ENCODE peak calls at places on chromosome 17, in six cellular contexts. I, G, Z, X, J and H are unnamed samples.

GRCh38 chr17:34533811-34534527 is 45.4 kb upstream of the TMEM132E start:
- DNase-seq in I (no peak), G (no peak), Z (no peak), X (no peak), J (no peak), H (no peak)

GRCh38 chr17:41965694-41966375 is 760 bp upstream of the CNP start:
- DNase-seq in I (peak), G (peak), Z (no peak), X (peak), J (no peak), H (peak)

GRCh38 chr17:1647802-1648581 is 1.7 kb downstream of the RILP start:
- DNase-seq in I (peak), G (peak), Z (no peak), X (peak), J (peak), H (peak)

GRCh38 chr17:79360196-79360595 is 250.7 kb downstream of the RBFOX3 start:
- DNase-seq in I (no peak), G (no peak), Z (no peak), X (no peak), J (no peak), H (no peak)

GRCh38 chr17:5555254-5555653 is 29.1 kb downstream of the NLRP1 start:
- DNase-seq in I (no peak), G (no peak), Z (no peak), X (no peak), J (no peak), H (no peak)

GRCh38 chr17:41801374-41802062 is 10.2 kb downstream of the P3H4 start:
- DNase-seq in I (peak), G (peak), Z (peak), X (peak), J (peak), H (peak)

GRCh38 chr17:50534222-50534978 is 1.9 kb downstream of the EPN3 start:
- DNase-seq in I (peak), G (peak), Z (no peak), X (no peak), J (no peak), H (peak)

GRCh38 chr17:81712468-81713003 is 452 bp downstream of the SLC25A10 start:
- DNase-seq in I (peak), G (no peak), Z (no peak), X (peak), J (no peak), H (peak)

GRCh38 chr17:19387921-19388521 is 1.0 kb upstream of the MFAP4 start:
- DNase-seq in I (no peak), G (no peak), Z (no peak), X (no peak), J (no peak), H (no peak)

GRCh38 chr17:49508891-49509587 is 13.9 kb downstream of the NGFR start:
- DNase-seq in I (no peak), G (no peak), Z (no peak), X (no peak), J (no peak), H (no peak)

GRCh38 chr17:32626371-32626770 is 139.6 kb downstream of the CDK5R1 start:
- DNase-seq in I (no peak), G (no peak), Z (no peak), X (no peak), J (no peak), H (no peak)

GRCh38 chr17:51372345-51373004 is 112.1 kb downstream of the UTP18 start:
- DNase-seq in I (no peak), G (peak), Z (no peak), X (no peak), J (no peak), H (peak)

GRCh38 chr17:82664276-82664575 is 16.0 kb upstream of the WDR45B start:
- DNase-seq in I (no peak), G (no peak), Z (no peak), X (no peak), J (peak), H (no peak)

GRCh38 chr17:34146440-34147043 is 108.5 kb upstream of the CCL2 start:
- DNase-seq in I (peak), G (peak), Z (no peak), X (peak), J (peak), H (peak)

DNA sequence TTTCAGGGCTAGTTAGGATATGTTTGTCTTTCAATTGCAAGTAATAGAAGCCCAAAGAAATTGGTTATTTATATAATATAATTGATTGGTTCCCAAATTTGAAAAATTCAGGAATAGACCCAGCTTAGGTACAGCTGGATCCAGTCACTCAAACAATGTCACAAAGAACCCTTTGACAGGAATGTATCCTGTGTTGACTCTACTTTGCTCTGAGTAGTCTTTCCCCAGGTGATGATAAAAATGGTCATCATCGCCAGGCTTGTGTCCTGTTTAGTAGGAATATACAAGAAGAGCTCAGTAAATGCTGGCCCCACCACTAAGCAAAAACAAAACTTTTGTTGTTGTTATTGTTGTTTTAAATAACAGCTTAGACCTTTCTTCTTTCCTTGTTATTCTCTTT is 35.0 kb downstream of the MAPT start:
- DNase-seq in I (no peak), G (no peak), Z (no peak), X (no peak), J (no peak), H (no peak)
- H3K27ac ChIP-seq in I (no peak), G (no peak), Z (no peak), X (no peak), J (no peak), H (no peak)

GRCh38 chr17:69067274-69068047 is 6.7 kb upstream of the ABCA9 start:
- DNase-seq in I (no peak), G (peak), Z (no peak), X (no peak), J (no peak), H (no peak)
- TF ChIP-seq CTCF in I (no peak), G (peak), Z (no peak), X (no peak), J (no peak), H (no peak)

GRCh38 chr17:38920374-38921291 is 4.8 kb upstream of the LASP1NB start:
- DNase-seq in I (peak), G (no peak), Z (no peak), X (peak), J (no peak), H (no peak)

GRCh38 chr17:38918129-38918913 is 7.1 kb upstream of the LASP1NB start:
- DNase-seq in I (peak), G (peak), Z (no peak), X (no peak), J (no peak), H (no peak)

GRCh38 chr17:38919316-38920078 is 5.9 kb upstream of the LASP1NB start:
- DNase-seq in I (peak), G (no peak), Z (no peak), X (no peak), J (no peak), H (no peak)

GRCh38 chr17:38917259-38917658 is 8.2 kb upstream of the LASP1NB start:
- DNase-seq in I (no peak), G (no peak), Z (no peak), X (no peak), J (no peak), H (no peak)

DNA sequence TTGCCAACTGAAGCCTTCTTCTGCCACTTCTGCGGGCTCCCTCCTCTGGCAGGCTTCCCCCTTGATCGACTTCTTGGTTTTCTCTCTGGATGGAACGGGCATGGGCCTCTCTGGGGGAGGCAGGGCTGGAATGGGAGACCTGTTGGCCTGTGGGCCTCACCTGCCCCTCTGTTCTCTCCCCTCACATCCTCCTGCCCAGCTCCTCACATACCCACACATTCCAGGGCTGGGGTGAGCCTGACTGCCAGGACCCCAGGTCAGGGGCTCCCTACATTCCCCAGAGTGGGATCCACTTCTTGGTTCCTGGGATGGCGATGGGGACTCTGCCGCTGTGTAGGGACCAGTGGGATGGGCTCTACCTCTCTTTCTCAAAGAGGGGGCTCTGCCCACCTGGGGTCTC is 6.5 kb upstream of the LASP1NB start:
- DNase-seq in I (no peak), G (no peak), Z (no peak), X (no peak), J (no peak), H (no peak)
- H3K27ac ChIP-seq in I (peak), G (no peak), Z (no peak), X (peak), J (no peak), H (no peak)

GRCh38 chr17:7687072-7687907 is at the start of gene TP53:
- DNase-seq in I (peak), G (peak), Z (peak), X (peak), J (peak), H (peak)
- TF ChIP-seq CTCF in I (no peak), G (no peak), Z (no peak), X (no peak), J (no peak), H (no peak)

DNA sequence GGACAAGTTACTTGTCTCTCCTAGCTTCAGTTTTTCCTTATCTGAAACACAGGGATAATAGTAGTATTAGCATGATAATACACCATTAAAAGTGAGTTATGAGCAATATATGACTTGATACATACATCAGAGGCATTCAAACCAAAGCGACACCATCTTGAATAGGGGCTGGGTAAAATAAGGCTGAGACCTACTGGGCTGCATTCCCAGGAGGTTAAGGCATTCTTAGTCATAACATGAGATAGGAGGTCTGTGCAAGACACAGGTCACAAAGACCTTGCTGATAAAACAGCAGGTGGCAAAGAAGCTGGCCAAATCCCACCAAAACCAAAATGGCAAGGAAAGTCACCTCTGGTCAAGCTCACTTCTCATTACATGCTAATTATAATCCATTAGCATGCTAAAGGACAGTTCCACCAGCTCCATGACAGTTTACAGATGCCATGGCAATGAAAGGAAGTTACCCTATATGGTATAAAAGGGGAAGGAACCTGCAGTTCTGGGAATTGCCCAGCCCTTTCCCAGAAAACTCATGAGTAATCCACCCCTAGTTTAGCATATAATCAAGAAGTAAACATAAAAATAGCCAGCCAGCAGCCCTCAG is 37.2 kb upstream of the HS3ST3A1 start:
- DNase-seq in I (no peak), G (peak), Z (no peak), X (no peak), J (no peak), H (peak)
- H3K27ac ChIP-seq in I (no peak), G (no peak), Z (no peak), X (no peak), J (no peak), H (no peak)

GRCh38 chr17:38667787-38668122 is 7.0 kb downstream of the EPOP start:
- DNase-seq in I (no peak), G (no peak), Z (no peak), X (no peak), J (no peak), H (no peak)
- TF ChIP-seq CTCF in I (no peak), G (no peak), Z (no peak), X (no peak), J (no peak), H (no peak)

GRCh38 chr17:66348605-66349165 is 46.3 kb downstream of the PRKCA start:
- DNase-seq in I (peak), G (no peak), Z (no peak), X (peak), J (peak), H (peak)
- H3K27ac ChIP-seq in I (peak), G (no peak), Z (no peak), X (peak), J (no peak), H (peak)

GRCh38 chr17:6671431-6671830 is 19.9 kb downstream of the C17orf100 start:
- DNase-seq in I (no peak), G (no peak), Z (no peak), X (no peak), J (no peak), H (no peak)
- TF ChIP-seq CTCF in I (no peak), G (no peak), Z (no peak), X (no peak), J (no peak), H (no peak)